ENCODE peak calls at places on chromosomes 16 and 17, in eight cellular contexts. Z, V, R, E, H, O, A and W are unnamed samples. For H3K4me1, the result is how much of the 10 kb centered on the place peaks cover.

GRCh38 chr17:5527647-5528250 is 41.4 kb downstream of the MIS12 start:
- ATAC-seq in Z (no peak), V (no peak), R (no peak), E (no peak), H (no peak), O (no peak), A (no peak), W (no peak)

GRCh38 chr16:64225696-64226095 is 896.2 kb downstream of the CDH11 start:
- ATAC-seq in Z (no peak), V (no peak), R (no peak), E (no peak), H (no peak), O (no peak), A (no peak), W (no peak)

GRCh38 chr16:54846761-54847160 is 83.9 kb upstream of the IRX5 start:
- ATAC-seq in Z (no peak), V (no peak), R (no peak), E (no peak), H (no peak), O (no peak), A (peak), W (no peak)

GRCh38 chr16:78210305-78210704 is 110.9 kb downstream of the WWOX start:
- ATAC-seq in Z (no peak), V (peak), R (no peak), E (no peak), H (no peak), O (no peak), A (no peak), W (no peak)

GRCh38 chr16:54048994-54049929 is 237.3 kb downstream of the IRX3 start:
- ATAC-seq in Z (no peak), V (no peak), R (no peak), E (no peak), H (no peak), O (no peak), A (no peak), W (no peak)

GRCh38 chr16:49442805-49443204 is 69.2 kb downstream of the C16orf78 start:
- ATAC-seq in Z (no peak), V (no peak), R (no peak), E (no peak), H (no peak), O (no peak), A (no peak), W (no peak)

GRCh38 chr17:38748329-38749221 is at the start of gene PCGF2:
- ATAC-seq in Z (no peak), V (peak), R (peak), E (no peak), H (no peak), O (no peak), A (peak), W (peak)

GRCh38 chr17:62787358-62787757 is 20.8 kb downstream of the MARCHF10 start:
- ATAC-seq in Z (no peak), V (no peak), R (no peak), E (no peak), H (no peak), O (no peak), A (no peak), W (no peak)

GRCh38 chr17:18326039-18326438 is 10.9 kb downstream of the SMCR8 start:
- ATAC-seq in Z (no peak), V (no peak), R (no peak), E (no peak), H (peak), O (no peak), A (no peak), W (no peak)

GRCh38 chr16:57807252-57807967 is 5.1 kb upstream of the KIFC3 start:
- ATAC-seq in Z (no peak), V (peak), R (no peak), E (no peak), H (no peak), O (no peak), A (no peak), W (no peak)

GRCh38 chr17:16352838-16353701 is at the start of gene CENPV:
- ATAC-seq in Z (no peak), V (peak), R (peak), E (peak), H (peak), O (peak), A (peak), W (peak)

GRCh38 chr17:7955414-7956042 is 23.5 kb downstream of the CNTROB start:
- ATAC-seq in Z (peak), V (no peak), R (no peak), E (no peak), H (no peak), O (no peak), A (no peak), W (no peak)

GRCh38 chr17:57557793-57558681 is 187.1 kb downstream of the CCDC182 start:
- ATAC-seq in Z (no peak), V (peak), R (no peak), E (no peak), H (no peak), O (no peak), A (no peak), W (peak)

GRCh38 chr17:17417718-17418151 is 59.1 kb upstream of the MED9 start:
- ATAC-seq in Z (no peak), V (no peak), R (no peak), E (peak), H (no peak), O (peak), A (no peak), W (no peak)

GRCh38 chr16:13898233-13898632 is 21.7 kb upstream of the ERCC4 start:
- ATAC-seq in Z (peak), V (no peak), R (no peak), E (no peak), H (no peak), O (no peak), A (no peak), W (no peak)

GRCh38 chr17:75819723-75820410 is 24.3 kb downstream of the UNC13D start:
- ATAC-seq in Z (no peak), V (no peak), R (no peak), E (no peak), H (no peak), O (no peak), A (no peak), W (no peak)

GRCh38 chr17:34487616-34488015 is 91.8 kb upstream of the TMEM132E start:
- ATAC-seq in Z (no peak), V (peak), R (no peak), E (no peak), H (no peak), O (no peak), A (no peak), W (no peak)

GRCh38 chr16:89156740-89157645 is 14.6 kb upstream of the CDH15 start:
- ATAC-seq in Z (no peak), V (peak), R (no peak), E (no peak), H (no peak), O (peak), A (no peak), W (no peak)

GRCh38 chr17:50020841-50021599 is 26.0 kb upstream of the DLX3 start:
- ATAC-seq in Z (no peak), V (no peak), R (no peak), E (no peak), H (no peak), O (no peak), A (no peak), W (no peak)

GRCh38 chr17:32671891-32672290 is 185.1 kb downstream of the CDK5R1 start:
- ATAC-seq in Z (no peak), V (no peak), R (no peak), E (peak), H (no peak), O (no peak), A (no peak), W (no peak)

GRCh38 chr17:32672701-32673100 is 185.9 kb downstream of the CDK5R1 start:
- ATAC-seq in Z (no peak), V (no peak), R (no peak), E (no peak), H (no peak), O (no peak), A (no peak), W (no peak)

DNA sequence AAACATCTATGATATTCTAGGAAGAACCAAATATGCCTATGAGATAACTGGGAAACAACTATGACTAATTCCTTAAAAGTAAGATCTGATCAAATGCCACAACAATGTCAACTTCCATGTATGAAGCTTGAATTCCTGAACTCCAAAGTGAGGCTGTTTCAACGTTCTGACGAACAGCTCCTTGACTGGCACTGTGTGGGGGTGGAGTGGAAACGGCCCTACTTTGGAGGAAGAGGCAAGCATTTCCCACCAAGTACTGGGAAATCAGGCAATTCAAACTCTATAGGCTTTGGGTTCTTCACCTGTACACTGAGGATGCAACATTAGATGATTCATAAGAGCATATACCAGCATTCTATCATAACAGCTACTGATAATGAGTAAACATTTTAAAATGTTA is 187.2 kb downstream of the CDK5R1 start:
- ATAC-seq in Z (no peak), V (no peak), R (no peak), E (no peak), H (no peak), O (no peak), A (no peak), W (no peak)
- H3K4me3 ChIP-seq in Z (no peak), V (no peak), R (no peak), E (no peak), H (no peak), O (no peak), A (no peak), W (no peak)

GRCh38 chr17:29807520-29808361 is 122.3 kb downstream of the SSH2 start:
- ATAC-seq in Z (no peak), V (peak), R (peak), E (peak), H (peak), O (peak), A (peak), W (peak)
- TF ChIP-seq POLR2A in Z (no peak), V (no peak), R (no peak), E (no peak), H (no peak), O (no peak), A (no peak), W (no peak)

DNA sequence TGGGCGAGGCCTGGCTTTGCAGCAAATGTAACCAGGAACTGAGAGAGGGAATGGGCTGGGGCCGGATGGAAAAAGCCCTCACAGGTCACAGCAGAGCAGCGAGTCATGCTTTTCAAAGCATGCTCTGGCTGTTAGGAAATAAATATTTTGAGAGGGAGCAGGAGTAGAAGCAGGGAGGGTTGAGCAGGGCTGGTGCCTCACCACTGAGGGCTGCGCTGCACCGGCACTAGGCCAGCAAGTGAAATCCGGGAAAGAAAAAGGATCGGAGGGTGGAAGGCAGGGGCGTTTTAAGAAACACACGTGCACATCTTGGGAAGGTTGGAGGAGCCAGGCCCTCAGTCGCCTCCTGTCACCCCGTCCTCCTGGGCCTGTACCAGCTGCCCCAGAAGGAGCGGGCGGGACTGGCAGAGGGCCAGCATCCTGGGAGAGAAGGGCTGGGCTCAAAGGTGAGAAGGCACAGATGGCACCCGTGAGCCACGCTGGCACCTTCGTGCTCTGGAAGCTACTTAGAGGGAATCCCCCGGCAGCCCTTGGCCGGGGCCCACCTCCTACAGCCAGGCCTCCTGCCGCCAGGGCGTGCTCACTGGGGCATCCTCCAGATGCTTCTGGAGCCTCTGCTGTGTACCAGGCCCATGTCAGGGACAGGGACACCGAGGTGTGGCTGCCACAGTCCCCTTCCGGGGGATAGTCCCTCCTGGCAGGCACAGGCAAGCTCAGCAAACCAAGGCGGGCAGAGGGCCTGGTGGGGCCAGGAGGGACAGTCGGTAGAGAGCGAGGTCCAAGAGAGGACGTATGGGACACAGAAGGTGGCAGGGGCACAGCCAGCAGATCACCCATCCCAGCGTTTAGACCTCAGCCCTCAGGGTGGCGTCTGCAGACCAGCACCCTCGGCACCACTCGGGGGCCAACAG is 71.4 kb upstream of the PLCG2 start:
- ATAC-seq in Z (no peak), V (no peak), R (no peak), E (peak), H (no peak), O (no peak), A (peak), W (peak)
- H3K4me1 ChIP-seq in Z (under half), V (half or more), R (under half), E (under half), H (under half), O (under half), A (under half), W (under half)

GRCh38 chr17:29138991-29139682 is 41.1 kb downstream of the MYO18A start:
- ATAC-seq in Z (peak), V (no peak), R (peak), E (peak), H (peak), O (no peak), A (no peak), W (peak)

GRCh38 chr17:29140051-29140582 is 40.1 kb downstream of the MYO18A start:
- ATAC-seq in Z (peak), V (peak), R (peak), E (peak), H (peak), O (no peak), A (peak), W (peak)

GRCh38 chr17:29140631-29141483 is 39.3 kb downstream of the MYO18A start:
- ATAC-seq in Z (peak), V (no peak), R (peak), E (peak), H (peak), O (no peak), A (no peak), W (peak)

GRCh38 chr17:29143894-29144293 is 36.3 kb downstream of the MYO18A start:
- ATAC-seq in Z (no peak), V (peak), R (no peak), E (peak), H (no peak), O (peak), A (no peak), W (no peak)

DNA sequence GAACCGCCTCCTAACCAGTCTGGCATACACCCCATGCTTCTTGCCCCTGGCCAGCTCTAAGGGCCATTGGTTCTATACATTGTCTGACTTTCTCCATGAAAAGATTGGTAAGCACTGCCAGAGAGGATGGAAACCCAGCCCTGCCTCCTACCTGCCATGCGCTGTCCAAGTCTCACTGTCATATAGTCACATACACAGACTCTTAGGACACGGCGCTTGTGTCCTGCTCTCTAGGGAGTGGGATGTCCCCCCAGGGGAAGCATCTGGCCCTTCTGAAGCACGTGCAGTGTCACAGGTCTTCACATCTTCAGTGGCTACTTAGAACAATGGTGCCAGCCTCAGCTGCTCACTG is 38.7 kb downstream of the MYO18A start:
- ATAC-seq in Z (no peak), V (no peak), R (no peak), E (no peak), H (no peak), O (no peak), A (no peak), W (no peak)
- H3K4me3 ChIP-seq in Z (peak), V (no peak), R (no peak), E (no peak), H (peak), O (no peak), A (no peak), W (no peak)

DNA sequence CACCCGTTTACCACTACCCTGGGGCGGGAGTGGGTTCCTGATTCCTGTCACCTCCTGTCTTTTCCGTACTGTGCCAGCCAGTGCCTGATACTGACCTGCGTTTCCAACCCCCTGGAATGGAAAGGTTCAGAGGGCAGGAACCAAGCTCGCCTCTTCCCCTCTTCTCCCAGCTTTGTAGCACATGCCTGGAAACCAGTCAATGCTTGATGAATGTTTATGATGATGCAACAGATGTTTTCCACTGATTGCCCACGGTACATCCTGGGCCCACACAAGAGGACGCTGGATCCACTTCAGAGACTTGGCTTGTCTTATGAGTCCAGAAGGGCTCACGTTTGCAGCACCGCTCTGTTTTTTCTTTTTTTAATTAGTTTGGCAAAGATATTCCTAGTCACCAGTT is 262.0 kb downstream of the CPPED1 start:
- ATAC-seq in Z (no peak), V (no peak), R (no peak), E (no peak), H (no peak), O (no peak), A (no peak), W (no peak)
- TF ChIP-seq POLR2A in Z (no peak), V (no peak), R (no peak), E (no peak), H (no peak), O (no peak), A (no peak), W (no peak)

DNA sequence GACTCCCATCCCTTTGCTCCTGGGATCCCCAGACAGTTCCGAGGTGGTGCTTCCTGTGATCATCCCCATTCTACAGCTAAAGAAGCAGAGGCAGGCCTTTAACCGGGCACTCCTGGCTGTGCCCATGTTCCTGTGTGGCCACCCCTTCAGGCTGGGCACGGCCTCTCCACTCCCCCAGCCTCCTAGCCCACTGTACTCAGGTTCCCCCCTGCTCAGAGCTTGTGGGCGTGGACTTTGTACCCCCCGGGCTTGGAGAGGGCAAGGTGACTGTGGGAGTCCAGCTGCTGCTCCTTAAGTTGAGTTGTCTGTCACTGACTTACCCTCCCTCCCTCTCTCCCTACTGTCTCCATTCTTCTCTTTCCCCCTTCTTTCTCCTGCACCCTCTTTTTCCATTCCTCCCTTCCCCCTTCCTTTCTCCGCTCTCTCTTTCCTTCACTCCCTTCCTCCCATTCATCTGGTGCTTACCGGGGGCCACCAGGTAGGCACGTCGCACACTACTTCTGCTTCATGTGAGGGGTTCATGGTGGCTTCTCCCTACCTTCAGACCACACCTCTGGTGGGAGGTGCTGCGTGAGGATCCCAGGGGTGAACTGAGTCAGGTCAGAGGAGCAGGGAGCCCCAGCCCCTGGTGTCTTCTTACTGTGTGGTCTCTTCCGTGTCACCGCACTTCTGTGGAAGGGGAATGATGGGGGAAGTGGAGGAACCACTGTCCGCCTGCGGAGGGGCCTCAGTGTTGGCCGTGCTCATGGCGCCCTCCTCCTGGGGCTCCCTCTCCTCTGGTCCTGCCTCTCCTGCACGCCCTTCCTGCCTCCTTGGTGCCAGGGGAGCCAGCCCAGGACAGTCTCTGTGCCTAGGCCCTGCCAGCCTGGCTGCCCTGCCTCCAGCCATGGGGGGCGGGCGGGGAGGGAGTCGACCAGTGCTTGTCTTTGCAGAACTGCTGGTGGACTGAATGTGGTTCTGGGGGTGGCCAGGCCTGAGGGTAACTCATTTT is 29.7 kb downstream of the CMIP start:
- ATAC-seq in Z (no peak), V (peak), R (no peak), E (no peak), H (no peak), O (peak), A (peak), W (no peak)
- H3K4me1 ChIP-seq in Z (half or more), V (half or more), R (under half), E (under half), H (under half), O (half or more), A (under half), W (under half)

GRCh38 chr17:82314721-82315605 is 2.4 kb downstream of the CD7 start:
- ATAC-seq in Z (no peak), V (no peak), R (no peak), E (peak), H (peak), O (no peak), A (no peak), W (no peak)
- H3K4me3 ChIP-seq in Z (peak), V (no peak), R (no peak), E (no peak), H (no peak), O (no peak), A (no peak), W (no peak)

GRCh38 chr17:1485748-1486376 is 6.6 kb downstream of the MYO1C start:
- ATAC-seq in Z (no peak), V (peak), R (peak), E (peak), H (peak), O (peak), A (peak), W (peak)

GRCh38 chr17:1488826-1489275 is 3.6 kb downstream of the MYO1C start:
- ATAC-seq in Z (no peak), V (no peak), R (no peak), E (no peak), H (no peak), O (peak), A (no peak), W (no peak)

GRCh38 chr17:1487939-1488825 is 4.3 kb downstream of the MYO1C start:
- ATAC-seq in Z (peak), V (peak), R (peak), E (peak), H (peak), O (peak), A (peak), W (peak)

GRCh38 chr17:1485311-1485747 is 7.2 kb downstream of the MYO1C start:
- ATAC-seq in Z (no peak), V (peak), R (peak), E (no peak), H (peak), O (peak), A (peak), W (peak)

GRCh38 chr17:1486802-1487695 is 5.4 kb downstream of the MYO1C start:
- ATAC-seq in Z (no peak), V (peak), R (no peak), E (no peak), H (peak), O (no peak), A (no peak), W (peak)
- TF ChIP-seq POLR2A in Z (no peak), V (peak), R (no peak), E (no peak), H (peak), O (no peak), A (no peak), W (peak)